ENCODE peak calls at places on chromosomes 5 and 9, in six cellular contexts. One of them, this sample, is unnamed.

GRCh38 chr5:135444360-135444759 is 2.8 kb downstream of the DCANP1 start:
- DNase-seq in Ammon's horn: no peak
- DNase-seq in SW480: no peak
- DNase-seq in stimulated activated CD4-positive, alpha-beta T cell treated with anti-CD3 and anti-CD28 coated beads, Interleukin-1b, Interleukin-23, amount 100 ng/mL, for 24 hours: no peak
- DNase-seq in GM04504: no peak
- DNase-seq in T-helper 1 cell: no peak
- DNase-seq in this sample: peak; percentile 51

GRCh38 chr9:22120595-22120994 is 111.5 kb upstream of the CDKN2B start:
- DNase-seq in Ammon's horn: no peak
- DNase-seq in SW480: no peak
- DNase-seq in stimulated activated CD4-positive, alpha-beta T cell treated with anti-CD3 and anti-CD28 coated beads, Interleukin-1b, Interleukin-23, amount 100 ng/mL, for 24 hours: no peak
- DNase-seq in GM04504: no peak
- DNase-seq in T-helper 1 cell: no peak
- DNase-seq in this sample: no peak

GRCh38 chr9:27569406-27569805 is 3.9 kb downstream of the C9orf72 start:
- DNase-seq in Ammon's horn: no peak
- DNase-seq in SW480: no peak
- DNase-seq in stimulated activated CD4-positive, alpha-beta T cell treated with anti-CD3 and anti-CD28 coated beads, Interleukin-1b, Interleukin-23, amount 100 ng/mL, for 24 hours: no peak
- DNase-seq in GM04504: no peak
- DNase-seq in T-helper 1 cell: no peak
- DNase-seq in this sample: no peak

GRCh38 chr5:140741967-140742366 is 41.7 kb downstream of the ZMAT2 start:
- DNase-seq in Ammon's horn: no peak
- DNase-seq in SW480: no peak
- DNase-seq in stimulated activated CD4-positive, alpha-beta T cell treated with anti-CD3 and anti-CD28 coated beads, Interleukin-1b, Interleukin-23, amount 100 ng/mL, for 24 hours: no peak
- DNase-seq in GM04504: no peak
- DNase-seq in T-helper 1 cell: no peak
- DNase-seq in this sample: no peak

GRCh38 chr9:131228988-131229387 is 47.3 kb downstream of the FAM78A start:
- DNase-seq in Ammon's horn: no peak
- DNase-seq in SW480: no peak
- DNase-seq in stimulated activated CD4-positive, alpha-beta T cell treated with anti-CD3 and anti-CD28 coated beads, Interleukin-1b, Interleukin-23, amount 100 ng/mL, for 24 hours: no peak
- DNase-seq in GM04504: no peak
- DNase-seq in T-helper 1 cell: no peak
- DNase-seq in this sample: no peak

GRCh38 chr5:166188482-166188881 is 2103.0 kb upstream of the WWC1 start:
- DNase-seq in Ammon's horn: no peak
- DNase-seq in SW480: no peak
- DNase-seq in stimulated activated CD4-positive, alpha-beta T cell treated with anti-CD3 and anti-CD28 coated beads, Interleukin-1b, Interleukin-23, amount 100 ng/mL, for 24 hours: no peak
- DNase-seq in GM04504: no peak
- DNase-seq in T-helper 1 cell: no peak
- DNase-seq in this sample: no peak

GRCh38 chr5:134438268-134438622 is 26.6 kb upstream of the CDKN2AIPNL start:
- DNase-seq in Ammon's horn: peak; percentile 23
- DNase-seq in SW480: no peak
- DNase-seq in stimulated activated CD4-positive, alpha-beta T cell treated with anti-CD3 and anti-CD28 coated beads, Interleukin-1b, Interleukin-23, amount 100 ng/mL, for 24 hours: no peak
- DNase-seq in GM04504: peak; percentile 62
- DNase-seq in T-helper 1 cell: no peak
- DNase-seq in this sample: peak; percentile 26

GRCh38 chr9:78001946-78002731 is 29.5 kb downstream of the GNAQ start:
- DNase-seq in Ammon's horn: no peak
- DNase-seq in SW480: no peak
- DNase-seq in stimulated activated CD4-positive, alpha-beta T cell treated with anti-CD3 and anti-CD28 coated beads, Interleukin-1b, Interleukin-23, amount 100 ng/mL, for 24 hours: no peak
- DNase-seq in GM04504: no peak
- DNase-seq in T-helper 1 cell: no peak
- DNase-seq in this sample: no peak

GRCh38 chr5:76177974-76178373 is 94.8 kb downstream of the SV2C start:
- DNase-seq in Ammon's horn: no peak
- DNase-seq in SW480: no peak
- DNase-seq in stimulated activated CD4-positive, alpha-beta T cell treated with anti-CD3 and anti-CD28 coated beads, Interleukin-1b, Interleukin-23, amount 100 ng/mL, for 24 hours: no peak
- DNase-seq in GM04504: no peak
- DNase-seq in T-helper 1 cell: no peak
- DNase-seq in this sample: no peak

GRCh38 chr9:551986-552930 is 289.2 kb upstream of the DMRT1 start:
- DNase-seq in Ammon's horn: no peak
- DNase-seq in SW480: no peak
- DNase-seq in stimulated activated CD4-positive, alpha-beta T cell treated with anti-CD3 and anti-CD28 coated beads, Interleukin-1b, Interleukin-23, amount 100 ng/mL, for 24 hours: no peak
- DNase-seq in GM04504: no peak
- DNase-seq in T-helper 1 cell: no peak
- DNase-seq in this sample: no peak

GRCh38 chr5:109703827-109704226 is 14.1 kb downstream of the MAN2A1 start:
- DNase-seq in Ammon's horn: no peak
- DNase-seq in SW480: no peak
- DNase-seq in stimulated activated CD4-positive, alpha-beta T cell treated with anti-CD3 and anti-CD28 coated beads, Interleukin-1b, Interleukin-23, amount 100 ng/mL, for 24 hours: no peak
- DNase-seq in GM04504: no peak
- DNase-seq in T-helper 1 cell: no peak
- DNase-seq in this sample: no peak

GRCh38 chr5:151498395-151499155 is 51.2 kb downstream of the SLC36A1 start:
- DNase-seq in Ammon's horn: no peak
- DNase-seq in SW480: no peak
- DNase-seq in stimulated activated CD4-positive, alpha-beta T cell treated with anti-CD3 and anti-CD28 coated beads, Interleukin-1b, Interleukin-23, amount 100 ng/mL, for 24 hours: no peak
- DNase-seq in GM04504: no peak
- DNase-seq in T-helper 1 cell: no peak
- DNase-seq in this sample: no peak

GRCh38 chr5:97628011-97628410 is 445.0 kb upstream of the RIOK2 start:
- DNase-seq in Ammon's horn: no peak
- DNase-seq in SW480: no peak
- DNase-seq in stimulated activated CD4-positive, alpha-beta T cell treated with anti-CD3 and anti-CD28 coated beads, Interleukin-1b, Interleukin-23, amount 100 ng/mL, for 24 hours: no peak
- DNase-seq in GM04504: no peak
- DNase-seq in T-helper 1 cell: no peak
- DNase-seq in this sample: no peak

GRCh38 chr9:26058111-26058895 is 380.1 kb upstream of the TUSC1 start:
- DNase-seq in Ammon's horn: no peak
- DNase-seq in SW480: no peak
- DNase-seq in stimulated activated CD4-positive, alpha-beta T cell treated with anti-CD3 and anti-CD28 coated beads, Interleukin-1b, Interleukin-23, amount 100 ng/mL, for 24 hours: no peak
- DNase-seq in GM04504: no peak
- DNase-seq in T-helper 1 cell: no peak
- DNase-seq in this sample: no peak

GRCh38 chr9:16309350-16310271 is 560.9 kb downstream of the BNC2 start:
- DNase-seq in Ammon's horn: no peak
- DNase-seq in SW480: no peak
- DNase-seq in stimulated activated CD4-positive, alpha-beta T cell treated with anti-CD3 and anti-CD28 coated beads, Interleukin-1b, Interleukin-23, amount 100 ng/mL, for 24 hours: no peak
- DNase-seq in GM04504: no peak
- DNase-seq in T-helper 1 cell: no peak
- DNase-seq in this sample: no peak

GRCh38 chr9:88266416-88266815 is 121.8 kb upstream of the SPIN1 start:
- DNase-seq in Ammon's horn: no peak
- DNase-seq in SW480: no peak
- DNase-seq in stimulated activated CD4-positive, alpha-beta T cell treated with anti-CD3 and anti-CD28 coated beads, Interleukin-1b, Interleukin-23, amount 100 ng/mL, for 24 hours: no peak
- DNase-seq in GM04504: no peak
- DNase-seq in T-helper 1 cell: no peak
- DNase-seq in this sample: no peak

GRCh38 chr5:124544366-124545055 is 201.9 kb downstream of the ZNF608 start:
- DNase-seq in Ammon's horn: no peak
- DNase-seq in SW480: peak; percentile 86
- DNase-seq in stimulated activated CD4-positive, alpha-beta T cell treated with anti-CD3 and anti-CD28 coated beads, Interleukin-1b, Interleukin-23, amount 100 ng/mL, for 24 hours: no peak
- DNase-seq in GM04504: no peak
- DNase-seq in T-helper 1 cell: no peak
- DNase-seq in this sample: no peak

GRCh38 chr5:10461904-10462542 is 20.3 kb downstream of the ROPN1L start:
- DNase-seq in Ammon's horn: no peak
- DNase-seq in SW480: no peak
- DNase-seq in stimulated activated CD4-positive, alpha-beta T cell treated with anti-CD3 and anti-CD28 coated beads, Interleukin-1b, Interleukin-23, amount 100 ng/mL, for 24 hours: no peak
- DNase-seq in GM04504: no peak
- DNase-seq in T-helper 1 cell: no peak
- DNase-seq in this sample: no peak

GRCh38 chr9:86410281-86410680 is 56.1 kb upstream of the TUT7 start:
- DNase-seq in Ammon's horn: peak; percentile 54
- DNase-seq in SW480: no peak
- DNase-seq in stimulated activated CD4-positive, alpha-beta T cell treated with anti-CD3 and anti-CD28 coated beads, Interleukin-1b, Interleukin-23, amount 100 ng/mL, for 24 hours: no peak
- DNase-seq in GM04504: no peak
- DNase-seq in T-helper 1 cell: no peak
- DNase-seq in this sample: no peak

GRCh38 chr5:43041131-43041668 is 1.1 kb upstream of the ANXA2R start:
- DNase-seq in Ammon's horn: no peak
- DNase-seq in SW480: peak; percentile 54
- DNase-seq in stimulated activated CD4-positive, alpha-beta T cell treated with anti-CD3 and anti-CD28 coated beads, Interleukin-1b, Interleukin-23, amount 100 ng/mL, for 24 hours: no peak
- DNase-seq in GM04504: peak; percentile 61
- DNase-seq in T-helper 1 cell: peak; percentile 24
- DNase-seq in this sample: no peak

GRCh38 chr5:128551476-128551875 is 13.4 kb upstream of the FBN2 start:
- DNase-seq in Ammon's horn: no peak
- DNase-seq in SW480: no peak
- DNase-seq in stimulated activated CD4-positive, alpha-beta T cell treated with anti-CD3 and anti-CD28 coated beads, Interleukin-1b, Interleukin-23, amount 100 ng/mL, for 24 hours: no peak
- DNase-seq in GM04504: no peak
- DNase-seq in T-helper 1 cell: no peak
- DNase-seq in this sample: no peak

GRCh38 chr5:166282939-166283338 is 2008.5 kb upstream of the WWC1 start:
- DNase-seq in Ammon's horn: no peak
- DNase-seq in SW480: no peak
- DNase-seq in stimulated activated CD4-positive, alpha-beta T cell treated with anti-CD3 and anti-CD28 coated beads, Interleukin-1b, Interleukin-23, amount 100 ng/mL, for 24 hours: no peak
- DNase-seq in GM04504: no peak
- DNase-seq in T-helper 1 cell: no peak
- DNase-seq in this sample: no peak

GRCh38 chr5:178113841-178114324 is 551 bp downstream of the N4BP3 start:
- DNase-seq in Ammon's horn: no peak
- DNase-seq in SW480: no peak
- DNase-seq in stimulated activated CD4-positive, alpha-beta T cell treated with anti-CD3 and anti-CD28 coated beads, Interleukin-1b, Interleukin-23, amount 100 ng/mL, for 24 hours: no peak
- DNase-seq in GM04504: no peak
- DNase-seq in T-helper 1 cell: peak; percentile 17
- DNase-seq in this sample: no peak

GRCh38 chr5:54362992-54363630 is 52.7 kb upstream of the ARL15 start:
- DNase-seq in Ammon's horn: no peak
- DNase-seq in SW480: no peak
- DNase-seq in stimulated activated CD4-positive, alpha-beta T cell treated with anti-CD3 and anti-CD28 coated beads, Interleukin-1b, Interleukin-23, amount 100 ng/mL, for 24 hours: no peak
- DNase-seq in GM04504: no peak
- DNase-seq in T-helper 1 cell: no peak
- DNase-seq in this sample: no peak